ENCODE peak calls at places on chromosomes 6 and 20, in four cellular contexts. U, L, Z and P are unnamed samples.

GRCh38 chr6:8530775-8531435 is 95.6 kb upstream of the SLC35B3 start:
- DNase-seq in U (no peak), L (no peak), Z (peak; percentile 6), P (peak; percentile 46)

GRCh38 chr20:43538855-43539700 is 19.7 kb upstream of the SGK2 start:
- DNase-seq in U (no peak), L (no peak), Z (no peak), P (no peak)

GRCh38 chr6:10202111-10202510 is 212.8 kb downstream of the TFAP2A start:
- DNase-seq in U (no peak), L (no peak), Z (no peak), P (no peak)

GRCh38 chr6:89567635-89568390 is 70.7 kb downstream of the LYRM2 start:
- DNase-seq in U (no peak), L (no peak), Z (no peak), P (no peak)

GRCh38 chr6:44074383-44075136 is 52.7 kb downstream of the MRPL14 start:
- DNase-seq in U (peak; percentile 68), L (no peak), Z (peak; percentile 84), P (peak; percentile 77)

GRCh38 chr6:167408235-167408869 is 83.5 kb downstream of the TTLL2 start:
- DNase-seq in U (no peak), L (no peak), Z (no peak), P (no peak)

GRCh38 chr6:34246249-34246562 is 2.6 kb downstream of the SMIM29 start:
- DNase-seq in U (no peak), L (no peak), Z (no peak), P (peak; percentile 2)

GRCh38 chr6:112357801-112358200 is 10.7 kb downstream of the RFPL4B start:
- DNase-seq in U (no peak), L (no peak), Z (peak; percentile 81), P (no peak)

GRCh38 chr6:37696220-37696840 is 1.4 kb downstream of the MDGA1 start:
- DNase-seq in U (no peak), L (no peak), Z (peak; percentile 50), P (no peak)

GRCh38 chr6:14466278-14466677 is 348.7 kb downstream of the CD83 start:
- DNase-seq in U (no peak), L (no peak), Z (peak; percentile 27), P (no peak)

GRCh38 chr6:17707371-17707651 is 586 bp upstream of the NUP153 start:
- DNase-seq in U (no peak), L (no peak), Z (no peak), P (no peak)